ENCODE peak calls at places on chromosomes 4 and X, in seven cellular contexts. One of them, this sample, is unnamed.

GRCh38 chrX:108323751-108324150 is 114.5 kb downstream of the COL4A6 start:
- DNase-seq in SK-N-SH: no peak
- DNase-seq in prostate gland: no peak
- DNase-seq in spleen: no peak
- DNase-seq in stomach: no peak
- DNase-seq in HCT116: no peak
- DNase-seq in H1: no peak
- DNase-seq in this sample: no peak

GRCh38 chr4:54427826-54428225 is 198.7 kb downstream of the PDGFRA start:
- DNase-seq in H1: no peak
- DNase-seq in spleen: no peak
- DNase-seq in HCT116: no peak
- DNase-seq in stomach: no peak
- DNase-seq in prostate gland: no peak
- DNase-seq in SK-N-SH: no peak
- DNase-seq in this sample: no peak

GRCh38 chr4:54224960-54225670 is 4.0 kb upstream of the PDGFRA start:
- DNase-seq in SK-N-SH: peak; percentile 27
- DNase-seq in prostate gland: no peak
- DNase-seq in HCT116: no peak
- DNase-seq in stomach: no peak
- DNase-seq in H1: no peak
- DNase-seq in spleen: no peak
- DNase-seq in this sample: no peak

GRCh38 chrX:130769835-130770234 is 133.2 kb downstream of the ENOX2 start:
- DNase-seq in H1: no peak
- DNase-seq in prostate gland: no peak
- DNase-seq in spleen: no peak
- DNase-seq in HCT116: no peak
- DNase-seq in stomach: no peak
- DNase-seq in SK-N-SH: no peak
- DNase-seq in this sample: no peak

GRCh38 chrX:147800663-147801062 is 111.1 kb upstream of the FMR1 start:
- DNase-seq in HCT116: no peak
- DNase-seq in stomach: no peak
- DNase-seq in prostate gland: no peak
- DNase-seq in SK-N-SH: no peak
- DNase-seq in spleen: no peak
- DNase-seq in H1: no peak
- DNase-seq in this sample: no peak

GRCh38 chr4:65393078-65393477 is 277.2 kb downstream of the EPHA5 start:
- DNase-seq in stomach: no peak
- DNase-seq in HCT116: no peak
- DNase-seq in prostate gland: no peak
- DNase-seq in SK-N-SH: no peak
- DNase-seq in spleen: no peak
- DNase-seq in H1: no peak
- DNase-seq in this sample: no peak

GRCh38 chr4:150962245-150962644 is 52.8 kb downstream of the LRBA start:
- DNase-seq in HCT116: no peak
- DNase-seq in prostate gland: no peak
- DNase-seq in spleen: no peak
- DNase-seq in SK-N-SH: no peak
- DNase-seq in H1: no peak
- DNase-seq in stomach: no peak
- DNase-seq in this sample: no peak

GRCh38 chr4:41728571-41728908 is 20.0 kb downstream of the PHOX2B start:
- DNase-seq in H1: no peak
- DNase-seq in spleen: no peak
- DNase-seq in stomach: no peak
- DNase-seq in HCT116: no peak
- DNase-seq in SK-N-SH: no peak
- DNase-seq in prostate gland: no peak
- DNase-seq in this sample: no peak

GRCh38 chr4:79209822-79210635 is 115.8 kb downstream of the NAA11 start:
- DNase-seq in prostate gland: no peak
- DNase-seq in SK-N-SH: no peak
- DNase-seq in stomach: no peak
- DNase-seq in HCT116: no peak
- DNase-seq in spleen: peak; percentile 44
- DNase-seq in H1: no peak
- DNase-seq in this sample: no peak

GRCh38 chr4:6179362-6179761 is 21.0 kb downstream of the JAKMIP1 start:
- DNase-seq in H1: no peak
- DNase-seq in stomach: no peak
- DNase-seq in HCT116: no peak
- DNase-seq in spleen: no peak
- DNase-seq in SK-N-SH: no peak
- DNase-seq in prostate gland: no peak
- DNase-seq in this sample: no peak

GRCh38 chr4:89056953-89057398 is at the start of gene FAM13A:
- DNase-seq in HCT116: peak; percentile 91
- DNase-seq in SK-N-SH: no peak
- DNase-seq in prostate gland: peak; percentile 95
- DNase-seq in spleen: no peak
- DNase-seq in stomach: peak; percentile 85
- DNase-seq in H1: peak; percentile 27
- DNase-seq in this sample: peak; percentile 90

GRCh38 chrX:38882894-38883620 is 81.8 kb downstream of the MID1IP1 start:
- DNase-seq in prostate gland: no peak
- DNase-seq in HCT116: peak; percentile 48
- DNase-seq in stomach: peak; percentile 36
- DNase-seq in H1: no peak
- DNase-seq in spleen: no peak
- DNase-seq in SK-N-SH: no peak
- DNase-seq in this sample: no peak

GRCh38 chr4:3267576-3268394 is 18.8 kb downstream of the MSANTD1 start:
- DNase-seq in prostate gland: no peak
- DNase-seq in stomach: peak; percentile 19
- DNase-seq in H1: no peak
- DNase-seq in HCT116: no peak
- DNase-seq in SK-N-SH: no peak
- DNase-seq in spleen: no peak
- DNase-seq in this sample: no peak

GRCh38 chrX:1327651-1328304 is 8.8 kb upstream of the IL3RA start:
- DNase-seq in stomach: no peak
- DNase-seq in spleen: no peak
- DNase-seq in HCT116: no peak
- DNase-seq in SK-N-SH: no peak
- DNase-seq in prostate gland: no peak
- DNase-seq in H1: no peak
- DNase-seq in this sample: no peak

GRCh38 chr4:156615066-156615514 is 356.5 kb downstream of the PDGFC start:
- DNase-seq in prostate gland: no peak
- DNase-seq in HCT116: no peak
- DNase-seq in stomach: no peak
- DNase-seq in spleen: no peak
- DNase-seq in H1: no peak
- DNase-seq in SK-N-SH: no peak
- DNase-seq in this sample: peak; percentile 19

GRCh38 chr4:6851431-6851830 is 58.2 kb upstream of the TBC1D14 start:
- DNase-seq in SK-N-SH: no peak
- DNase-seq in H1: no peak
- DNase-seq in stomach: no peak
- DNase-seq in prostate gland: no peak
- DNase-seq in HCT116: no peak
- DNase-seq in spleen: no peak
- DNase-seq in this sample: no peak

GRCh38 chrX:40106677-40107290 is 9.0 kb upstream of the BCOR start:
- DNase-seq in prostate gland: no peak
- DNase-seq in SK-N-SH: peak; percentile 49
- DNase-seq in H1: no peak
- DNase-seq in stomach: no peak
- DNase-seq in spleen: no peak
- DNase-seq in HCT116: no peak
- DNase-seq in this sample: no peak

GRCh38 chrX:13377537-13377936 is 57.7 kb upstream of the ATXN3L start:
- DNase-seq in prostate gland: no peak
- DNase-seq in SK-N-SH: peak; percentile 61
- DNase-seq in stomach: no peak
- DNase-seq in H1: no peak
- DNase-seq in spleen: no peak
- DNase-seq in HCT116: no peak
- DNase-seq in this sample: no peak

GRCh38 chrX:106397788-106398538 is 213.8 kb upstream of the RADX start:
- DNase-seq in stomach: no peak
- DNase-seq in prostate gland: no peak
- DNase-seq in H1: no peak
- DNase-seq in spleen: no peak
- DNase-seq in SK-N-SH: no peak
- DNase-seq in HCT116: peak; percentile 21
- DNase-seq in this sample: no peak

GRCh38 chrX:9526965-9527364 is 62.1 kb downstream of the TBL1X start:
- DNase-seq in HCT116: no peak
- DNase-seq in SK-N-SH: no peak
- DNase-seq in prostate gland: no peak
- DNase-seq in stomach: no peak
- DNase-seq in spleen: no peak
- DNase-seq in H1: no peak
- DNase-seq in this sample: no peak

GRCh38 chrX:9525511-9526248 is 60.8 kb downstream of the TBL1X start:
- DNase-seq in H1: no peak
- DNase-seq in HCT116: no peak
- DNase-seq in stomach: no peak
- DNase-seq in spleen: no peak
- DNase-seq in prostate gland: no peak
- DNase-seq in SK-N-SH: no peak
- DNase-seq in this sample: no peak

GRCh38 chrX:9530848-9531274 is 66.0 kb downstream of the TBL1X start:
- DNase-seq in prostate gland: peak; percentile 6
- DNase-seq in spleen: peak; percentile 90
- DNase-seq in SK-N-SH: peak; percentile 81
- DNase-seq in H1: peak; percentile 84
- DNase-seq in HCT116: no peak
- DNase-seq in stomach: peak; percentile 71
- DNase-seq in this sample: no peak

GRCh38 chrX:9529223-9529622 is 64.4 kb downstream of the TBL1X start:
- DNase-seq in HCT116: no peak
- DNase-seq in spleen: no peak
- DNase-seq in stomach: no peak
- DNase-seq in H1: no peak
- DNase-seq in prostate gland: no peak
- DNase-seq in SK-N-SH: no peak
- DNase-seq in this sample: no peak

GRCh38 chrX:9528498-9528897 is 63.6 kb downstream of the TBL1X start:
- DNase-seq in SK-N-SH: no peak
- DNase-seq in prostate gland: no peak
- DNase-seq in H1: no peak
- DNase-seq in spleen: no peak
- DNase-seq in HCT116: no peak
- DNase-seq in stomach: no peak
- DNase-seq in this sample: no peak
- TF ChIP-seq POLR2AphosphoS5 in SK-N-SH: no peak
- TF ChIP-seq POLR2AphosphoS5 in prostate gland: no peak
- TF ChIP-seq POLR2AphosphoS5 in H1: no peak
- TF ChIP-seq POLR2AphosphoS5 in spleen: no peak
- TF ChIP-seq POLR2AphosphoS5 in HCT116: no peak
- TF ChIP-seq POLR2AphosphoS5 in stomach: no peak
- TF ChIP-seq POLR2AphosphoS5 in this sample: no peak

GRCh38 chrX:120462370-120462769 is 6.7 kb downstream of the LAMP2 start:
- DNase-seq in H1: no peak
- DNase-seq in stomach: no peak
- DNase-seq in prostate gland: no peak
- DNase-seq in spleen: no peak
- DNase-seq in SK-N-SH: no peak
- DNase-seq in HCT116: no peak
- DNase-seq in this sample: no peak
- H3K4me1 ChIP-seq in H1: no peaks in the 10 kb centered on the region
- H3K4me1 ChIP-seq in stomach: peaks cover 37% of the 10 kb centered on the region
- H3K4me1 ChIP-seq in prostate gland: no peaks in the 10 kb centered on the region
- H3K4me1 ChIP-seq in spleen: no peaks in the 10 kb centered on the region
- H3K4me1 ChIP-seq in SK-N-SH: no peaks in the 10 kb centered on the region
- H3K4me1 ChIP-seq in HCT116: no peaks in the 10 kb centered on the region
- H3K4me1 ChIP-seq in this sample: no peaks in the 10 kb centered on the region

GRCh38 chr4:56210397-56210796 is 176.9 kb downstream of the AASDH start:
- DNase-seq in H1: peak; percentile 10
- DNase-seq in prostate gland: no peak
- DNase-seq in spleen: no peak
- DNase-seq in SK-N-SH: no peak
- DNase-seq in HCT116: no peak
- DNase-seq in stomach: no peak
- DNase-seq in this sample: no peak
- TF ChIP-seq POLR2AphosphoS5 in H1: no peak
- TF ChIP-seq POLR2AphosphoS5 in prostate gland: no peak
- TF ChIP-seq POLR2AphosphoS5 in spleen: no peak
- TF ChIP-seq POLR2AphosphoS5 in SK-N-SH: no peak
- TF ChIP-seq POLR2AphosphoS5 in HCT116: no peak
- TF ChIP-seq POLR2AphosphoS5 in stomach: no peak
- TF ChIP-seq POLR2AphosphoS5 in this sample: no peak

DNA sequence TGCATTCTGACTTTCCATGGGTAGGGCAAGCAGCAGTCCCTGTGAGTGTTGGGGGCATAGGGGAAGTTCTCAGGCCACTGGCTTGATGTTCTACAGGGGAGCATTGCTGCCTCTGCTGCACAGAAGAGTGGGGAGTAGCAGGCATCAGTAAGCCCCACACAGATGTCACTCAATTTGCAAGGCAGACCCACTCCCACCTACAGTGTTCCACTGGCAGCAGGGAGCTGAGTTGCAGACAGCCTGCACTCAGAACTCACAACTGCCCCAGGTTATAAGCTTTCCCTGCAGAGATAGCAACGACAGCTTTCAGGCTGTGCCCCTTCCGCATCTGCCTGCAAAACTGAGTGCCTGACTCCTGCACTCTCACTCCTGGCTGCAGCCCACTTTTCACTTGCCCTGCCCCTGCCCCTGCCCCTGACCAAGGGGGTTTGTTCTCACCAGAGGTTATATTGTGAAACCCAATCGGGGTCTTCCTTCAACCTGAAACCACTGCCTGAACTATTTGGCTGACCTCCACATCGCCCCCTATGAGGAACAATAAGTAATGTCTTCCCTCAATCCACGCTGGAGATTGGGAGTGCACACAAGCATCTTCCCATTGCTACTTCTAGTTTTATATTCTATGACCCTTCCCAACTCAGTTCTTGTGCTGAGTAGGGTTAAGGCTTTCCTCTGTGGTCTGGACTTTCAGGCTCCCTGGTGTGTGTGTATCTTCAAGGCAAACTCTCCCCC is 227.4 kb upstream of the CXorf51B start:
- DNase-seq in prostate gland: no peak
- DNase-seq in stomach: no peak
- DNase-seq in H1: no peak
- DNase-seq in spleen: no peak
- DNase-seq in HCT116: no peak
- DNase-seq in SK-N-SH: no peak
- DNase-seq in this sample: no peak
- H3K4me1 ChIP-seq in prostate gland: no peaks in the 10 kb centered on the region
- H3K4me1 ChIP-seq in stomach: no peaks in the 10 kb centered on the region
- H3K4me1 ChIP-seq in H1: no peaks in the 10 kb centered on the region
- H3K4me1 ChIP-seq in spleen: no peaks in the 10 kb centered on the region
- H3K4me1 ChIP-seq in HCT116: no peaks in the 10 kb centered on the region
- H3K4me1 ChIP-seq in SK-N-SH: no peaks in the 10 kb centered on the region
- H3K4me1 ChIP-seq in this sample: no peaks in the 10 kb centered on the region

This sample was measured in breast epithelium.